ENCODE peak calls at places on chromosomes 11 and 22, in five cellular contexts. H is body of pancreas; S is CD8-positive, alpha-beta T cell; M is A549; L is prostate gland. E is an unnamed sample.

GRCh38 chr22:35443790-35444684 is 44.1 kb downstream of the MCM5 start:
- DNase-seq in L (no peak), H (no peak), S (no peak), M (no peak), E (no peak)

GRCh38 chr11:128575956-128576340 is 11.4 kb downstream of the ETS1 start:
- DNase-seq in M (no peak), H (peak; percentile 67), S (no peak), L (no peak), E (peak; percentile 68)

GRCh38 chr11:23903044-23903704 is 593.7 kb upstream of the LUZP2 start:
- DNase-seq in M (no peak), S (no peak), L (no peak), H (no peak), E (no peak)

GRCh38 chr11:127000291-127000968 is at the start of gene KIRREL3:
- DNase-seq in L (no peak), M (peak; percentile 58), S (no peak), H (no peak), E (no peak)

GRCh38 chr11:28140689-28141455 is 32.7 kb downstream of the METTL15 start:
- DNase-seq in M (no peak), S (no peak), H (no peak), L (no peak), E (no peak)

GRCh38 chr11:117874910-117875396 is 1.5 kb downstream of the FXYD6 start:
- DNase-seq in M (no peak), L (no peak), S (peak; percentile 42), H (no peak), E (no peak)

GRCh38 chr22:44550666-44551491 is 52.8 kb upstream of the RTL6 start:
- DNase-seq in L (peak; percentile 39), M (no peak), H (peak; percentile 31), S (no peak), E (peak; percentile 51)

GRCh38 chr22:27801197-27801615 is 350 bp downstream of the MN1 start:
- DNase-seq in M (peak; percentile 3), H (no peak), L (no peak), S (peak; percentile 57), E (no peak)

GRCh38 chr11:122115520-122116343 is at the start of gene BLID:
- DNase-seq in H (peak; percentile 24), S (no peak), L (peak; percentile 70), M (no peak), E (peak; percentile 51)

GRCh38 chr11:36478700-36479329 is 31.3 kb downstream of the TRAF6 start:
- DNase-seq in S (no peak), M (peak; percentile 35), L (no peak), H (peak; percentile 52), E (no peak)

GRCh38 chr11:11537871-11538270 is 83.9 kb downstream of the GALNT18 start:
- DNase-seq in L (no peak), M (no peak), H (no peak), S (no peak), E (no peak)

GRCh38 chr11:125343086-125343731 is 152.9 kb downstream of the FEZ1 start:
- DNase-seq in M (no peak), S (no peak), L (no peak), H (no peak), E (no peak)

GRCh38 chr22:47446821-47447810 is 684.7 kb downstream of the TBC1D22A start:
- DNase-seq in H (no peak), M (no peak), S (no peak), L (no peak), E (no peak)
- H3K9me3 ChIP-seq in H (no peaks in the 10 kb centered on the region), M (no peaks in the 10 kb centered on the region), S (no peaks in the 10 kb centered on the region), L (no peaks in the 10 kb centered on the region), E (peaks cover under 1% of the 10 kb centered on the region)

GRCh38 chr11:105611414-105611813 is 1.5 kb downstream of the GRIA4 start:
- DNase-seq in L (no peak), M (no peak), H (no peak), S (no peak), E (no peak)
- H3K4me3 ChIP-seq in L (no peak overlapping the region), M (no peak overlapping the region), H (no peak overlapping the region), S (no peak overlapping the region), E (no peak overlapping the region)

DNA sequence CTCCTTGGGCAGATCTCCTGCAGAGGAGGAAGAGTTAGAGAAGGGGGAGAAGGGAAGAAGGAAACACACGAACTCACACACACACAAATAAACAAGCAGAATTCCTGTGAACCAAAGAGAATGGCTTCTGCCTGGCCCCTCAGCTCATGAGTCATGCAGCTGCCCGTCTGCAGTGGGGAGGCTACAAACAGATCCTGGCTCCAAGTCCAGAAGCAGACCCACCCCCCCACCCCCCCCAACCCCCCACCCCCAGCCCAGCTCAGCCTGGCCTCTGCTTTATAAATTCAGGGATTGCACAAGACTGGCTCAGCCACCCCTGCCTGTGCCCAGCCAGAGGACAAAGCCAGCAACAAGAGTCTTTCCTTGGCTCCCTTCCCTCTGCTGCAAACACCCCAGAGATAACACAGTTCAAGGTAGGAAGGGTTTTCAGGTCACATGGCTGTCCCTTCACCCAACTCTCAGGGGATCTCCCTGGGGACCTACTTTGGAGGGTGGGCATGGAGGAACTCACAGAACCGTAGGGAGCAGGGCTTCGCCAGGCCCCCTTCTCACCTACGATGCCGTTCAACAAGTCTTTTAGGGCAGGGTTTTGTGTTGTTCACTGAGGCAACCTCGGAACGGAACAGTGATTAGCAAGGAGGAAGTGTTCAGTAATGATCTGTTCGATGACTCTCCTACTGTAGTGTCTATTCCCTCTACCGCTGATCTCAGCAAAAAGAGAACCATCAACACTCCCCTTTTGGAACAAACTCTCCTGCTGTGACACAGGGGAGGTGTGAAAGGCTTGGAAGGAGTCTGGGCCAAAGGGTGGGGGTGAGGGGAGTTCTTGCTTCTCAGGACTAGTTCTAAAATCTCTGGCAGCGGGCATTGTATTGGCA is 35.5 kb downstream of the RPL27A start:
- DNase-seq in L (peak; percentile 78), H (peak; percentile 85), S (no peak), M (no peak), E (peak; percentile 67)
- H3K4me1 ChIP-seq in L (peaks cover 46% of the 10 kb centered on the region), H (peaks cover 66% of the 10 kb centered on the region), S (no peaks in the 10 kb centered on the region), M (peaks cover 57% of the 10 kb centered on the region), E (peaks cover 29% of the 10 kb centered on the region)

DNA sequence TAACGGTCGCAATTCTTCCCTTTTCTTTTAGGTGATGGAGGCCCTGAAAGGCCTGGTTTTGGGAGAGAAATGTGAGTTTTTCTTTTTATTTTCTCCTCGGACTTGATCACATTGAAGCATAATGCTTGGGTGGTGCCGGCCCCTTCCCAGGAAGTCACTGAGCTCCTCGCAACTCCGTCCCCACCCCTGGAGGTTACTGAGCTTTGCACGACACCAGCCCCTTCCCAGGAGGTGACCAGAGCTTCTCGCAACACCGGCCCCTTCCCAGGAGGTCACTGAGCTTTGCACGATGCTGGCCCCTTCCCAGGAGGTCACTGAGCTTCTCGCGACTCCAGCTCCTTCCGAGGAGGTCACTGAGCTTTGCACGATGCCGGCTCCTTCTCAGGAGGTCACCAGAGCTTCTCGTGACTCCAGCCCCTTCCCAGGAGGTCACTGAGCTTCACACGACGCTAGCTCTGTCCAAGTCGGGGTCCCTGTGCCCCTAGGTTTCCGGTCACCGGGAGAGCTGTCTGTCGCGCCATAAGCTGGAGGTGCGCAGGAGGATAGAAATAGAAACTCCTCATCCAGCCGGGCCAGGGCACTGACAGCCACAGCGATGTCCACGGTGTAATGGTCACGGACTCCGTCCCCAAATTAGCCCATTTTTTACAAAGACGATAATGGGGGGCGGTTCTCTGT is 586.4 kb downstream of the BRD1 start:
- DNase-seq in M (no peak), L (peak; percentile 1), H (no peak), S (no peak), E (no peak)
- H3K9me3 ChIP-seq in M (no peaks in the 10 kb centered on the region), L (no peaks in the 10 kb centered on the region), H (no peaks in the 10 kb centered on the region), S (no peaks in the 10 kb centered on the region), E (no peaks in the 10 kb centered on the region)

GRCh38 chr11:120344302-120345004 is 8.2 kb downstream of the ARHGEF12 start:
- DNase-seq in M (no peak), L (no peak), H (no peak), S (peak; percentile 58), E (no peak)
- H3K4me3 ChIP-seq in M (no peak overlapping the region), L (no peak overlapping the region), H (no peak overlapping the region), S (no peak overlapping the region), E (no peak overlapping the region)

DNA sequence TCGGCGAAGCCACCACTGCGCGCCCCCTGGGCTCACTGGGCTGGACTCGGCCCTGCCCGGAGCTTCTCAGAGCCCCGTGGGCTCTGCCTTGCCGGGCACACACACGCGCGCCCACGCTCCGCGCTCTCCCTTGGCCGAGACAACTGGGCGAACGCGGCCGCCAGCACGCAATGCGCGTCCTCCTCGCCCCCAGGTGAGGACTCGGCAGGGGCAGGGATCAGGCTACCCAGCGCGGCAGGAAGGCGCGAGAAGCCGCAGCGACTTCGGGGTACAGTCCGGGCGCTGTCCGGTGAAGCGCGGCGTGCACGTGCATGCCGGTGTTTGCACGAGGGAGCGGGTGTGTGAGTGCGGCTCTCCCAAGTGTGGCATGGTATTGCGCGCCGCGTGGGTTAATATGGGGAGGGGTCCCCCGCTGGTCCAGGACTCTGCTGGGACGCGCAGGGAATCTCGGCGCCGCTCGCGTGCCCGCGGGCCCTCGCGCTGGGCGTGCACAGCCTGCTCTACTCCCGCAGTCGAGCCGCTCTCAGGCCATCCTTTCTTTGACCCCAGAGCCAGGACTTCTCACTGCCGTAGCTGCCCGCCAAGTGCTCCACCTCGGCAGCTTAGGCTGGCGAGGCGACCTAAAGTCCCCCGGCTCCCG is 5.5 kb downstream of the WNT7B start:
- DNase-seq in S (no peak), L (no peak), H (no peak), M (no peak), E (no peak)
- H3K4me1 ChIP-seq in S (no peaks in the 10 kb centered on the region), L (peaks cover 3% of the 10 kb centered on the region), H (peaks cover 18% of the 10 kb centered on the region), M (peaks cover 76% of the 10 kb centered on the region), E (peaks cover 9% of the 10 kb centered on the region)